ENCODE peak calls at places on chromosome 2, in seven cellular contexts. E is H1, P is neuronal stem cell, H is IMR-90, M is mesendoderm, N is trophoblast cell, C is mesenchymal stem cell. U is an unnamed sample.
A peak's percentile ranks its signal among the peaks of the same experiment; 100 is the strongest.

GRCh38 chr2:142112648-142113278 is 18.1 kb downstream of the LRP1B start:
- DNase-seq in E (no peak), P (no peak), H (peak; percentile 48), M (peak; percentile 17), N (no peak), C (peak; percentile 80), U (no peak)

GRCh38 chr2:45993476-45993991 is 303.7 kb upstream of the EPAS1 start:
- DNase-seq in E (peak; percentile 73), P (peak; percentile 69), H (peak; percentile 89), M (peak; percentile 83), N (peak; percentile 50), C (peak; percentile 76), U (peak; percentile 72)

GRCh38 chr2:71780162-71780561 is 326.8 kb downstream of the DYSF start:
- DNase-seq in E (no peak), P (no peak), H (no peak), M (no peak), N (no peak), C (no peak), U (no peak)

GRCh38 chr2:111930875-111931274 is 32.5 kb downstream of the MERTK start:
- DNase-seq in E (no peak), P (no peak), H (peak; percentile 65), M (no peak), N (no peak), C (peak; percentile 34), U (no peak)

GRCh38 chr2:209908511-209908910 is 93.9 kb upstream of the RPE start:
- DNase-seq in E (no peak), P (no peak), H (no peak), M (no peak), N (no peak), C (no peak), U (no peak)

GRCh38 chr2:219656523-219656922 is 29.1 kb downstream of the SLC4A3 start:
- DNase-seq in E (no peak), P (no peak), H (peak; percentile 58), M (no peak), N (no peak), C (peak; percentile 20), U (no peak)

GRCh38 chr2:27099334-27099955 is 12.9 kb downstream of the KHK start:
- DNase-seq in E (no peak), P (no peak), H (no peak), M (no peak), N (no peak), C (no peak), U (no peak)

GRCh38 chr2:202149155-202149762 is 76.2 kb downstream of the KIAA2012 start:
- DNase-seq in E (peak; percentile 68), P (peak; percentile 80), H (peak; percentile 57), M (peak; percentile 77), N (no peak), C (no peak), U (peak; percentile 55)

GRCh38 chr2:32715981-32716380 is 88.1 kb downstream of the TTC27 start:
- DNase-seq in E (no peak), P (no peak), H (peak; percentile 63), M (no peak), N (no peak), C (peak; percentile 27), U (no peak)

GRCh38 chr2:234829074-234829455 is 122.8 kb upstream of the SH3BP4 start:
- DNase-seq in E (no peak), P (no peak), H (no peak), M (no peak), N (no peak), C (no peak), U (no peak)

GRCh38 chr2:54789878-54790277 is 66.4 kb downstream of the EML6 start:
- DNase-seq in E (no peak), P (no peak), H (no peak), M (no peak), N (no peak), C (no peak), U (no peak)

GRCh38 chr2:205017381-205017780 is 472.1 kb downstream of the PARD3B start:
- DNase-seq in E (no peak), P (no peak), H (no peak), M (no peak), N (no peak), C (no peak), U (no peak)
- H2BK120ac ChIP-seq in E (no peak overlapping the region), P (no peak overlapping the region), H (no peak overlapping the region), M (no peak overlapping the region), N (no peak overlapping the region), C (no peak overlapping the region), U (no peak overlapping the region)

GRCh38 chr2:200416878-200417277 is 93.0 kb downstream of the KCTD18 start:
- DNase-seq in E (no peak), P (peak; percentile 66), H (no peak), M (no peak), N (no peak), C (no peak), U (no peak)

GRCh38 chr2:200414367-200414766 is 95.5 kb downstream of the KCTD18 start:
- DNase-seq in E (no peak), P (no peak), H (no peak), M (no peak), N (no peak), C (no peak), U (no peak)

GRCh38 chr2:200415455-200415854 is 94.4 kb downstream of the KCTD18 start:
- DNase-seq in E (no peak), P (no peak), H (no peak), M (no peak), N (no peak), C (no peak), U (no peak)

GRCh38 chr2:200408428-200409311 is 101.2 kb downstream of the KCTD18 start:
- DNase-seq in E (no peak), P (no peak), H (peak; percentile 97), M (no peak), N (peak; percentile 43), C (peak; percentile 94), U (no peak)

DNA sequence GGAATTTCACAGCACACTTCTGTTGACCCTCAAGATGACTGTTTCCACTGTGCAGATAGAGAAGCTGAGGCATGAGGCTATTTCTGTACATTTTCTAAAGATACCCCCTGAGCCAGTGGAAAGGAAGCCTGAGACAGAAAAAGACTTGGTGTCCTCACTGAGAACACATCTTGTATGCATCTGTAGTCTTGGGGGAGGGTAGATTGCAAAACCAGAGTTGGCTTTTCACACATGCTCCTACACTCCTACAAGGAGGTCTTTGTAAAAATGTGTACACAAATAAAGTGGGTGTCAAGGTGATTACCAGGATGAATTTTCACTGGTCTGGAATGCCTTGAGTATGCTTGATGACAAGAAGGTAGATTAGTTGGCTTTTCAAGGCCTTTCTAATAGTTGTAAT is 98.0 kb downstream of the KCTD18 start:
- DNase-seq in E (no peak), P (no peak), H (peak; percentile 26), M (peak; percentile 46), N (no peak), C (peak; percentile 28), U (no peak)
- H2BK120ac ChIP-seq in E (no peak overlapping the region), P (no peak overlapping the region), H (no peak overlapping the region), M (no peak overlapping the region), N (no peak overlapping the region), C (no peak overlapping the region), U (no peak overlapping the region)

GRCh38 chr2:150486539-150487484 is 655 bp downstream of the RND3 start:
- DNase-seq in E (peak; percentile 62), P (peak; percentile 47), H (peak; percentile 24), M (peak; percentile 72), N (no peak), C (peak; percentile 61), U (peak; percentile 33)
- H2BK120ac ChIP-seq in E (no peak overlapping the region), P (peak overlapping the region; percentile 40), H (peak overlapping the region; percentile 74), M (no peak overlapping the region), N (peak overlapping the region; percentile 39), C (peak overlapping the region; percentile 73), U (no peak overlapping the region)

GRCh38 chr2:20104900-20105545 is 53.6 kb upstream of the LAPTM4A start:
- DNase-seq in E (no peak), P (no peak), H (no peak), M (no peak), N (no peak), C (no peak), U (no peak)
- H2BK120ac ChIP-seq in E (no peak overlapping the region), P (no peak overlapping the region), H (no peak overlapping the region), M (no peak overlapping the region), N (no peak overlapping the region), C (peak overlapping the region; percentile 11), U (no peak overlapping the region)

DNA sequence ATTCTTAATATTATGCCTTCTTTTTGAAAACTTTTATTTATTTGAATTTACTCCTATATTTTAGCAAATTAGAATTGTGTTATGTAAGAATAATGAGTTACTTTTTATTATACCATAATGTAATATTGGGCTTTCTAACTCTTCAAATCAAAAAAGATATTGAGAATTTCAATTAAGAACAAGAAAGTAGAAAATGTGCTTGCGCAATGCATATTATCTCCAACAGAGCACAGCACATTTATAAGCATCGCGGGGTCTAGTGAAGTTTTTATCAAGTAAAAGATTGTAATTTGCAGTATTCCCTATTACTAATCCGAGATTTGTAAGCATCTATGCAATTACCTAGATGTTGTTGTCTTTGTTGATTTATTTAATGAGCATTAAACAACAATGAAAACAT is 829.1 kb upstream of the CNTNAP5 start:
- DNase-seq in E (no peak), P (no peak), H (no peak), M (no peak), N (no peak), C (no peak), U (no peak)
- H2BK120ac ChIP-seq in E (no peak overlapping the region), P (no peak overlapping the region), H (no peak overlapping the region), M (no peak overlapping the region), N (no peak overlapping the region), C (no peak overlapping the region), U (no peak overlapping the region)

GRCh38 chr2:75519843-75520242 is 40.9 kb downstream of the EVA1A start:
- DNase-seq in E (no peak), P (no peak), H (no peak), M (no peak), N (no peak), C (no peak), U (no peak)

GRCh38 chr2:75523313-75524275 is 37.1 kb downstream of the EVA1A start:
- DNase-seq in E (no peak), P (no peak), H (peak; percentile 89), M (no peak), N (no peak), C (peak; percentile 66), U (no peak)

GRCh38 chr2:75521225-75521872 is 39.4 kb downstream of the EVA1A start:
- DNase-seq in E (no peak), P (no peak), H (no peak), M (no peak), N (no peak), C (no peak), U (no peak)

GRCh38 chr2:75524276-75524911 is 36.3 kb downstream of the EVA1A start:
- DNase-seq in E (no peak), P (no peak), H (no peak), M (no peak), N (no peak), C (no peak), U (no peak)

GRCh38 chr2:75522543-75523312 is 38.0 kb downstream of the EVA1A start:
- DNase-seq in E (no peak), P (no peak), H (no peak), M (peak; percentile 7), N (peak; percentile 12), C (no peak), U (no peak)
- H2BK120ac ChIP-seq in E (no peak overlapping the region), P (no peak overlapping the region), H (no peak overlapping the region), M (no peak overlapping the region), N (no peak overlapping the region), C (no peak overlapping the region), U (no peak overlapping the region)